ENCODE peak calls at places on chromosomes 11 and 22, in nine cellular contexts. One of them, this sample, is unnamed.

GRCh38 chr11:130601141-130601540 is 152.7 kb downstream of the ADAMTS15 start:
- DNase-seq in HS-27A: no peak
- DNase-seq in ELF-1: peak; percentile 89
- DNase-seq in PC-9: no peak
- DNase-seq in stimulated activated CD4-positive, alpha-beta T cell treated with anti-CD3 and anti-CD28 coated beads, Interleukin-4, amount 100 ng/mL, for 1 hour: no peak
- DNase-seq in NCI-H2081: no peak
- DNase-seq in HCT116: no peak
- DNase-seq in iris pigment epithelial cell: peak; percentile 57
- DNase-seq in SW 1271: no peak
- DNase-seq in this sample: peak; percentile 74

GRCh38 chr22:37330200-37331033 is 48.1 kb downstream of the CYTH4 start:
- DNase-seq in HS-27A: peak; percentile 22
- DNase-seq in ELF-1: peak; percentile 94
- DNase-seq in PC-9: peak; percentile 82
- DNase-seq in stimulated activated CD4-positive, alpha-beta T cell treated with anti-CD3 and anti-CD28 coated beads, Interleukin-4, amount 100 ng/mL, for 1 hour: no peak
- DNase-seq in NCI-H2081: no peak
- DNase-seq in HCT116: peak; percentile 96
- DNase-seq in iris pigment epithelial cell: peak; percentile 96
- DNase-seq in SW 1271: no peak
- DNase-seq in this sample: peak; percentile 93

GRCh38 chr11:80083561-80083960 is 642.7 kb upstream of the TENM4 start:
- DNase-seq in HS-27A: no peak
- DNase-seq in ELF-1: no peak
- DNase-seq in PC-9: peak; percentile 81
- DNase-seq in stimulated activated CD4-positive, alpha-beta T cell treated with anti-CD3 and anti-CD28 coated beads, Interleukin-4, amount 100 ng/mL, for 1 hour: no peak
- DNase-seq in NCI-H2081: no peak
- DNase-seq in HCT116: no peak
- DNase-seq in iris pigment epithelial cell: peak; percentile 3
- DNase-seq in SW 1271: no peak
- DNase-seq in this sample: no peak

GRCh38 chr11:75112200-75112599 is 15.5 kb upstream of the OR2AT4 start:
- DNase-seq in HS-27A: no peak
- DNase-seq in ELF-1: no peak
- DNase-seq in PC-9: no peak
- DNase-seq in stimulated activated CD4-positive, alpha-beta T cell treated with anti-CD3 and anti-CD28 coated beads, Interleukin-4, amount 100 ng/mL, for 1 hour: no peak
- DNase-seq in NCI-H2081: no peak
- DNase-seq in HCT116: no peak
- DNase-seq in iris pigment epithelial cell: no peak
- DNase-seq in SW 1271: no peak
- DNase-seq in this sample: no peak

GRCh38 chr11:115462004-115462541 is 42.1 kb downstream of the CADM1 start:
- DNase-seq in HS-27A: no peak
- DNase-seq in ELF-1: no peak
- DNase-seq in PC-9: no peak
- DNase-seq in stimulated activated CD4-positive, alpha-beta T cell treated with anti-CD3 and anti-CD28 coated beads, Interleukin-4, amount 100 ng/mL, for 1 hour: no peak
- DNase-seq in NCI-H2081: no peak
- DNase-seq in HCT116: no peak
- DNase-seq in iris pigment epithelial cell: no peak
- DNase-seq in SW 1271: no peak
- DNase-seq in this sample: no peak

GRCh38 chr11:76978239-76978638 is 56.0 kb upstream of the B3GNT6 start:
- DNase-seq in HS-27A: no peak
- DNase-seq in ELF-1: no peak
- DNase-seq in PC-9: no peak
- DNase-seq in stimulated activated CD4-positive, alpha-beta T cell treated with anti-CD3 and anti-CD28 coated beads, Interleukin-4, amount 100 ng/mL, for 1 hour: no peak
- DNase-seq in NCI-H2081: no peak
- DNase-seq in HCT116: no peak
- DNase-seq in iris pigment epithelial cell: no peak
- DNase-seq in SW 1271: no peak
- DNase-seq in this sample: no peak

GRCh38 chr11:124277809-124278208 is 21.6 kb downstream of the OR8G5 start:
- DNase-seq in HS-27A: no peak
- DNase-seq in ELF-1: peak; percentile 24
- DNase-seq in PC-9: no peak
- DNase-seq in stimulated activated CD4-positive, alpha-beta T cell treated with anti-CD3 and anti-CD28 coated beads, Interleukin-4, amount 100 ng/mL, for 1 hour: no peak
- DNase-seq in NCI-H2081: no peak
- DNase-seq in HCT116: no peak
- DNase-seq in iris pigment epithelial cell: no peak
- DNase-seq in SW 1271: no peak
- DNase-seq in this sample: no peak

GRCh38 chr11:133946541-133947297 is 10.0 kb downstream of the IGSF9B start:
- DNase-seq in HS-27A: no peak
- DNase-seq in ELF-1: peak; percentile 63
- DNase-seq in PC-9: no peak
- DNase-seq in stimulated activated CD4-positive, alpha-beta T cell treated with anti-CD3 and anti-CD28 coated beads, Interleukin-4, amount 100 ng/mL, for 1 hour: no peak
- DNase-seq in NCI-H2081: peak; percentile 79
- DNase-seq in HCT116: no peak
- DNase-seq in iris pigment epithelial cell: no peak
- DNase-seq in SW 1271: no peak
- DNase-seq in this sample: no peak

GRCh38 chr11:92399702-92400101 is 175.1 kb downstream of the FAT3 start:
- DNase-seq in HS-27A: no peak
- DNase-seq in ELF-1: no peak
- DNase-seq in PC-9: no peak
- DNase-seq in stimulated activated CD4-positive, alpha-beta T cell treated with anti-CD3 and anti-CD28 coated beads, Interleukin-4, amount 100 ng/mL, for 1 hour: no peak
- DNase-seq in NCI-H2081: no peak
- DNase-seq in HCT116: no peak
- DNase-seq in iris pigment epithelial cell: no peak
- DNase-seq in SW 1271: no peak
- DNase-seq in this sample: no peak

GRCh38 chr11:75174781-75175370 is 24.0 kb downstream of the SLCO2B1 start:
- DNase-seq in HS-27A: no peak
- DNase-seq in ELF-1: no peak
- DNase-seq in PC-9: no peak
- DNase-seq in stimulated activated CD4-positive, alpha-beta T cell treated with anti-CD3 and anti-CD28 coated beads, Interleukin-4, amount 100 ng/mL, for 1 hour: no peak
- DNase-seq in NCI-H2081: no peak
- DNase-seq in HCT116: no peak
- DNase-seq in iris pigment epithelial cell: peak; percentile 70
- DNase-seq in SW 1271: peak; percentile 20
- DNase-seq in this sample: peak; percentile 54

GRCh38 chr11:63369971-63370588 is 495 bp downstream of the SLC22A9 start:
- DNase-seq in HS-27A: no peak
- DNase-seq in ELF-1: no peak
- DNase-seq in PC-9: no peak
- DNase-seq in stimulated activated CD4-positive, alpha-beta T cell treated with anti-CD3 and anti-CD28 coated beads, Interleukin-4, amount 100 ng/mL, for 1 hour: no peak
- DNase-seq in NCI-H2081: no peak
- DNase-seq in HCT116: no peak
- DNase-seq in iris pigment epithelial cell: no peak
- DNase-seq in SW 1271: no peak
- DNase-seq in this sample: no peak

GRCh38 chr11:102678022-102678421 is 27.5 kb downstream of the MMP27 start:
- DNase-seq in HS-27A: no peak
- DNase-seq in ELF-1: no peak
- DNase-seq in PC-9: no peak
- DNase-seq in stimulated activated CD4-positive, alpha-beta T cell treated with anti-CD3 and anti-CD28 coated beads, Interleukin-4, amount 100 ng/mL, for 1 hour: no peak
- DNase-seq in NCI-H2081: no peak
- DNase-seq in HCT116: no peak
- DNase-seq in iris pigment epithelial cell: no peak
- DNase-seq in SW 1271: no peak
- DNase-seq in this sample: no peak

GRCh38 chr22:26903030-26903856 is 245.9 kb downstream of the MIAT start:
- DNase-seq in HS-27A: no peak
- DNase-seq in ELF-1: peak; percentile 71
- DNase-seq in PC-9: no peak
- DNase-seq in stimulated activated CD4-positive, alpha-beta T cell treated with anti-CD3 and anti-CD28 coated beads, Interleukin-4, amount 100 ng/mL, for 1 hour: peak; percentile 5
- DNase-seq in NCI-H2081: no peak
- DNase-seq in HCT116: no peak
- DNase-seq in iris pigment epithelial cell: no peak
- DNase-seq in SW 1271: no peak
- DNase-seq in this sample: no peak

This sample was measured in mucosa of gallbladder.